ENCODE peak calls at places on chromosomes 13 and 19, in eight cellular contexts. V is H7; P is cardiac fibroblast; R is heart right ventricle; Q is effector memory CD4-positive, alpha-beta T cell; C is adrenal gland; D is GM23248; E is upper lobe of right lung. Y is an unnamed sample.

GRCh38 chr19:35143231-35143715 is at the start of gene FXYD7:
- DNase-seq in P (no peak), V (peak; percentile 75), E (no peak), Q (no peak), C (no peak), D (no peak), R (peak; percentile 38), Y (no peak)

GRCh38 chr19:33904681-33905080 is 108.0 kb downstream of the KCTD15 start:
- DNase-seq in C (no peak), R (no peak), V (peak; percentile 65), D (peak; percentile 22), Q (no peak), P (peak; percentile 34), E (no peak), Y (peak; percentile 61)

GRCh38 chr13:92221916-92222315 is 823.5 kb downstream of the GPC5 start:
- DNase-seq in V (no peak), D (no peak), Q (no peak), R (no peak), P (no peak), C (no peak), E (no peak), Y (no peak)

GRCh38 chr19:38670921-38671398 is 23.5 kb downstream of the ACTN4 start:
- DNase-seq in D (peak; percentile 62), R (no peak), V (no peak), P (no peak), Q (no peak), E (no peak), C (no peak), Y (no peak)

GRCh38 chr13:114111577-114111976 is 20.8 kb downstream of the RASA3 start:
- DNase-seq in R (no peak), Q (no peak), E (peak; percentile 10), D (peak; percentile 56), C (no peak), V (no peak), P (no peak), Y (no peak)

GRCh38 chr13:33033361-33033812 is 17.2 kb downstream of the KL start:
- DNase-seq in D (no peak), R (no peak), Q (no peak), V (no peak), P (no peak), C (no peak), E (peak; percentile 66), Y (no peak)

GRCh38 chr13:58999851-59000250 is 1163.9 kb downstream of the DIAPH3 start:
- DNase-seq in P (no peak), R (no peak), V (no peak), E (no peak), D (no peak), Q (no peak), C (no peak), Y (no peak)

GRCh38 chr19:20103091-20103501 is 25.3 kb downstream of the ZNF90 start:
- DNase-seq in P (no peak), C (no peak), V (no peak), Q (no peak), D (no peak), R (no peak), E (no peak), Y (peak; percentile 63)

GRCh38 chr19:2478324-2478755 is 2.4 kb downstream of the GADD45B start:
- DNase-seq in V (peak; percentile 76), R (peak; percentile 53), Q (peak; percentile 43), C (peak; percentile 43), E (peak; percentile 87), P (peak; percentile 72), D (peak; percentile 87), Y (peak; percentile 78)

GRCh38 chr13:25688524-25688923 is 316.8 kb downstream of the ATP8A2 start:
- DNase-seq in Q (no peak), C (no peak), R (no peak), P (no peak), E (no peak), V (no peak), D (no peak), Y (no peak)

GRCh38 chr13:101785858-101786257 is 333.4 kb downstream of the ITGBL1 start:
- DNase-seq in Q (no peak), P (peak; percentile 27), E (no peak), D (peak; percentile 38), R (peak; percentile 14), V (peak; percentile 13), C (no peak), Y (peak; percentile 25)

GRCh38 chr13:114042066-114042815 is 68.4 kb upstream of the C13orf46 start:
- DNase-seq in R (peak; percentile 11), P (no peak), D (no peak), C (no peak), E (no peak), Q (no peak), V (no peak), Y (no peak)

GRCh38 chr19:16887353-16888265 is 1.2 kb upstream of the F2RL3 start:
- DNase-seq in P (no peak), V (no peak), D (no peak), E (no peak), R (no peak), C (no peak), Q (no peak), Y (no peak)

GRCh38 chr19:16890461-16891184 is 1.8 kb downstream of the F2RL3 start:
- DNase-seq in P (no peak), C (no peak), D (no peak), V (no peak), R (no peak), E (no peak), Q (no peak), Y (no peak)

GRCh38 chr19:16888629-16889371 is at the start of gene F2RL3:
- DNase-seq in R (peak; percentile 59), D (peak; percentile 23), E (peak; percentile 79), Q (no peak), C (peak; percentile 60), P (peak; percentile 45), V (peak; percentile 70), Y (no peak)

GRCh38 chr19:16889883-16890460 is 1.2 kb downstream of the F2RL3 start:
- DNase-seq in R (no peak), D (no peak), C (no peak), P (no peak), V (peak; percentile 75), E (no peak), Q (no peak), Y (no peak)

GRCh38 chr19:16889429-16889882 is 657 bp downstream of the F2RL3 start:
- DNase-seq in D (no peak), Q (no peak), C (peak; percentile 84), V (no peak), P (no peak), E (no peak), R (peak; percentile 74), Y (no peak)
- H3K4me3 ChIP-seq in D (no peak overlapping the region), Q (no peak overlapping the region), C (no peak overlapping the region), V (no peak overlapping the region), P (no peak overlapping the region), E (peak overlapping the region; percentile 40), R (peak overlapping the region; percentile 34), Y (no peak overlapping the region)

GRCh38 chr13:69820180-69820579 is 287.4 kb upstream of the ATXN8OS start:
- DNase-seq in D (no peak), C (no peak), V (no peak), Q (no peak), R (no peak), E (no peak), P (no peak), Y (no peak)

GRCh38 chr13:69817333-69817732 is 290.3 kb upstream of the ATXN8OS start:
- DNase-seq in D (no peak), P (no peak), Q (no peak), E (no peak), C (no peak), R (no peak), V (no peak), Y (no peak)
- H3K4me3 ChIP-seq in D (no peak overlapping the region), P (no peak overlapping the region), Q (no peak overlapping the region), E (no peak overlapping the region), C (no peak overlapping the region), R (no peak overlapping the region), V (no peak overlapping the region), Y (no peak overlapping the region)

DNA sequence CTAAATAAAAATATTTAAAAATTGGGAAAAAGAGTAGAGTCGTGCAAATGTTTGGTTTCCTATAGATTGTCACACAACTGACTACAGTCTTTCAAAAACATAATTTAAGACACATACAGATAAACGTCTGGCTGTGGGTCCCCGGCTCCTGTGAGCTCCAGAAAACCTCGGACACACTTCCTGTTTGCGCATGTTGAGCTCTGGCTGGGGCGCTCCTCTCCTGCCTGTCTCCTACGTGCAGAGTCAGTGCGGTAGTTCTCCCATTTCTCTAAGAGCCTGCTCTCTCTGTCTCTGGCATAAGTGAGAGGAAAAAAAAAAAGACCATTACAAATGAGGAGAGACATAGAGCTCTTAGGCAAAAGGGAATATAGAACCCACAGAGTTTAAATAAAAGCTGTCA is 128.2 kb upstream of the OBI1 start:
- DNase-seq in Q (no peak), P (no peak), E (no peak), C (no peak), D (no peak), V (no peak), R (no peak), Y (no peak)
- H3K4me3 ChIP-seq in Q (no peak overlapping the region), P (no peak overlapping the region), E (no peak overlapping the region), C (no peak overlapping the region), D (no peak overlapping the region), V (no peak overlapping the region), R (no peak overlapping the region), Y (no peak overlapping the region)

GRCh38 chr19:40567750-40568494 is 8.8 kb upstream of the SHKBP1 start:
- DNase-seq in V (peak; percentile 85), D (peak; percentile 35), Q (no peak), E (no peak), C (no peak), P (no peak), R (no peak), Y (no peak)
- H3K4me3 ChIP-seq in V (peak overlapping the region; percentile 34), D (peak overlapping the region; percentile 64), Q (peak overlapping the region; percentile 29), E (peak overlapping the region; percentile 23), C (no peak overlapping the region), P (peak overlapping the region; percentile 26), R (peak overlapping the region; percentile 39), Y (peak overlapping the region; percentile 9)

DNA sequence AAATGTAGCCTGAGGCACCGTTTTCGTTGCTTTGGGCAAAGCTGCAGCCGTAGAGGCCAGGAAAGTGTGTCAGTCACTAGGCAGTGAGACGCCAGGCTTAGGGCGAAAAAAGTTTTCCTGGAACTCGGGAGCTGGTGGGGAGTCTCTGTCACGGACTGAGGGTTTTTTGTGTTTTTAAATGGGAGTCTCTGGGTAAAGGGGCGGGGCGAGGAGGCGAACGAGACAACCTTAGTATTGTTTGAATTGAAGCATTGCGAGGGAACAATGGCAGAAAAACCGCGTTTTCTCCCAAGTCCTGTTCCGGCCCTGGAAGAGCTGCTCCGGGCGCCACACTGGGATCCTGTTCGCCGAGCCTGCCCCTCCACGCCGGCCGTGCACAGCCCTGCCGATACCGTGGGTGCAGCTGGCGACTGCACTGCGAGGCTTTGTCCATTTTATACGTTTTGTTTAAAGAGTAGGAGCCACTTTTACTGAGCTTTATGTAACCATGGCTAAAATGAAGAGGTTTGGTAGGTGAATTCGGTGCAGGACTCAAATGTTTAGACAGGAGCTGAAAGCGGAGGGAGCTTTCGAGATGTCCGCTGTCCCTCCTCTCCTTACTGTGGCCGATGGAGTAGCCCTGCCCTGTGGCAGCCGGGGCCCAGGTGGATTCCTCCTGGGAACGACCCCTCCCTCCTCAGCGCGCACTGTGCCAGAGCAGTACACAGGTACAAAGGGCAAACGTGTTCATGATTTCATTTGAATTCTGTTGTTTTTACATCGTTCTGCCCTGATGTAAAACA is 1.5 kb downstream of the COL4A2 start:
- DNase-seq in V (peak; percentile 77), R (no peak), D (peak; percentile 73), Q (no peak), C (no peak), E (no peak), P (peak; percentile 80), Y (peak; percentile 32)
- H3K4me3 ChIP-seq in V (peak overlapping the region; percentile 86), R (peak overlapping the region; percentile 96), D (peak overlapping the region; percentile 89), Q (no peak overlapping the region), C (no peak overlapping the region), E (peak overlapping the region; percentile 71), P (peak overlapping the region; percentile 88), Y (peak overlapping the region; percentile 57)

Y was measured in bronchial epithelial cell.